ENCODE peak calls at places on chromosomes 6 and 20, in four cellular contexts. U, B, I and A are unnamed samples. For H3K4me1, the result is how much of the 10 kb centered on the place peaks cover.

GRCh38 chr6:36727491-36728021 is 29.9 kb downstream of the RAB44 start:
- DNase-seq in I (no peak), B (peak), U (no peak), A (no peak)

GRCh38 chr20:49245921-49246740 is 26.9 kb downstream of the DDX27 start:
- DNase-seq in U (no peak), I (peak), B (no peak), A (peak)

GRCh38 chr20:47305667-47306066 is 50.8 kb downstream of the ZMYND8 start:
- DNase-seq in U (no peak), B (no peak), I (peak), A (no peak)

GRCh38 chr6:43699564-43700186 is 12.1 kb upstream of the MRPS18A start:
- DNase-seq in I (peak), B (no peak), U (no peak), A (no peak)

GRCh38 chr6:44062771-44063560 is 64.3 kb downstream of the MRPL14 start:
- DNase-seq in I (no peak), U (peak), B (no peak), A (no peak)

GRCh38 chr20:48273843-48274242 is 488.6 kb upstream of the SULF2 start:
- DNase-seq in U (no peak), I (no peak), B (no peak), A (no peak)

GRCh38 chr6:16334671-16335070 is 96.3 kb downstream of the GMPR start:
- DNase-seq in B (peak), I (peak), U (peak), A (no peak)

GRCh38 chr6:119233327-119233984 is 116.1 kb downstream of the MAN1A1 start:
- DNase-seq in I (no peak), U (no peak), B (no peak), A (no peak)

GRCh38 chr6:136921936-136922679 is at the start of gene SLC35D3:
- DNase-seq in I (no peak), U (peak), B (peak), A (no peak)

GRCh38 chr20:51189814-51190782 is 167.2 kb upstream of the KCNG1 start:
- DNase-seq in I (no peak), U (no peak), B (no peak), A (no peak)

GRCh38 chr6:92341224-92341623 is 1078.1 kb downstream of the EPHA7 start:
- DNase-seq in B (no peak), I (peak), U (no peak), A (no peak)

GRCh38 chr6:36858407-36858981 is 16.1 kb downstream of the PPIL1 start:
- DNase-seq in U (no peak), I (peak), B (no peak), A (no peak)

GRCh38 chr6:27757307-27757706 is 154.9 kb downstream of the OR2B2 start:
- DNase-seq in B (peak), I (peak), U (peak), A (no peak)

GRCh38 chr6:151119823-151120524 is 119.8 kb upstream of the AKAP12 start:
- DNase-seq in I (no peak), U (no peak), B (no peak), A (no peak)

GRCh38 chr6:110158479-110158878 is 21.0 kb downstream of the WASF1 start:
- DNase-seq in U (no peak), B (no peak), I (no peak), A (no peak)

GRCh38 chr6:129929433-129929832 is 68.3 kb upstream of the TMEM244 start:
- DNase-seq in I (peak), B (no peak), U (no peak), A (no peak)

GRCh38 chr6:132392792-132393191 is 8.5 kb downstream of the MOXD1 start:
- DNase-seq in U (no peak), B (no peak), I (no peak), A (no peak)

GRCh38 chr20:37518606-37519507 is 2.2 kb upstream of the NNAT start:
- DNase-seq in I (no peak), B (peak), U (no peak), A (peak)

GRCh38 chr6:165717732-165718465 is 54.9 kb upstream of the PDE10A start:
- DNase-seq in I (peak), B (no peak), U (no peak), A (no peak)

GRCh38 chr6:122075084-122075760 is 324.2 kb upstream of the HSF2 start:
- DNase-seq in B (no peak), U (no peak), I (no peak), A (no peak)

GRCh38 chr6:193773-194310 is 98.4 kb upstream of the DUSP22 start:
- DNase-seq in B (no peak), I (no peak), U (no peak), A (no peak)

GRCh38 chr20:63574829-63575720 is 1.0 kb upstream of the HELZ2 start:
- DNase-seq in I (peak), U (no peak), B (no peak), A (no peak)

GRCh38 chr6:57261896-57262295 is 39.8 kb upstream of the RAB23 start:
- DNase-seq in B (no peak), I (no peak), U (no peak), A (no peak)

GRCh38 chr20:16287776-16288175 is 285.5 kb downstream of the KIF16B start:
- DNase-seq in U (no peak), B (no peak), I (no peak), A (no peak)

GRCh38 chr20:47146703-47147102 is 209.8 kb downstream of the ZMYND8 start:
- DNase-seq in B (no peak), U (no peak), I (peak), A (no peak)

GRCh38 chr6:129906515-129907077 is 45.5 kb upstream of the TMEM244 start:
- DNase-seq in I (no peak), B (no peak), U (no peak), A (no peak)

GRCh38 chr6:56851541-56852248 is 103.2 kb upstream of the BEND6 start:
- DNase-seq in B (no peak), U (no peak), I (peak), A (no peak)

GRCh38 chr6:168865-169455 is 123.3 kb upstream of the DUSP22 start:
- DNase-seq in B (no peak), U (no peak), I (peak), A (no peak)

GRCh38 chr6:35341557-35341956 is 801 bp upstream of the PPARD start:
- DNase-seq in U (no peak), I (no peak), B (no peak), A (no peak)

GRCh38 chr20:37501940-37502339 is 19.1 kb upstream of the NNAT start:
- DNase-seq in U (no peak), I (no peak), B (no peak), A (no peak)

GRCh38 chr20:31605902-31606677 is 1.0 kb downstream of the ID1 start:
- DNase-seq in B (peak), I (peak), U (no peak), A (no peak)

GRCh38 chr6:157774153-157775135 is 48.6 kb upstream of the SNX9 start:
- DNase-seq in U (no peak), I (no peak), B (no peak), A (no peak)

GRCh38 chr6:69311888-69312287 is 484.9 kb downstream of the LMBRD1 start:
- DNase-seq in B (no peak), U (no peak), I (no peak), A (no peak)

GRCh38 chr20:15945301-15945700 is 627.9 kb downstream of the KIF16B start:
- DNase-seq in U (no peak), I (peak), B (no peak), A (no peak)

GRCh38 chr20:41716436-41716835 is 98.3 kb upstream of the CHD6 start:
- DNase-seq in B (no peak), U (no peak), I (peak), A (no peak)

GRCh38 chr20:40753472-40753871 is 64.4 kb upstream of the MAFB start:
- DNase-seq in U (no peak), I (no peak), B (no peak), A (no peak)

GRCh38 chr20:35226126-35226774 is at the start of gene MMP24:
- DNase-seq in U (no peak), I (no peak), B (no peak), A (no peak)

GRCh38 chr6:30688569-30688968 is 2.1 kb upstream of the PPP1R18 start:
- DNase-seq in B (no peak), U (peak), I (no peak), A (peak)
- H3K4me1 ChIP-seq in B (under half), U (under half), I (under half), A (half or more)

GRCh38 chr6:74742793-74743508 is 462.9 kb downstream of the COL12A1 start:
- DNase-seq in U (no peak), B (no peak), I (no peak), A (no peak)

GRCh38 chr6:74745670-74746069 is 460.2 kb downstream of the COL12A1 start:
- DNase-seq in B (no peak), U (no peak), I (no peak), A (no peak)

GRCh38 chr6:74741608-74742007 is 464.2 kb downstream of the COL12A1 start:
- DNase-seq in U (no peak), B (peak), I (no peak), A (no peak)
- H3K4me3 ChIP-seq in U (no peak), B (no peak), I (no peak), A (no peak)

GRCh38 chr6:42158631-42159030 is 14.5 kb upstream of the GUCA1A start:
- DNase-seq in B (no peak), I (no peak), U (no peak), A (no peak)

GRCh38 chr6:42158011-42158410 is 15.2 kb upstream of the GUCA1A start:
- DNase-seq in U (no peak), I (peak), B (no peak), A (peak)

GRCh38 chr6:42154461-42155209 is 12.2 kb upstream of the C6orf132 start:
- DNase-seq in B (no peak), U (no peak), I (no peak), A (no peak)

GRCh38 chr6:42155293-42155692 is 12.9 kb upstream of the C6orf132 start:
- DNase-seq in I (no peak), B (no peak), U (no peak), A (no peak)

GRCh38 chr6:42156638-42157037 is 14.2 kb upstream of the C6orf132 start:
- DNase-seq in B (no peak), U (no peak), I (no peak), A (no peak)
- H3K4me1 ChIP-seq in B (under half), U (under half), I (under half), A (under half)

GRCh38 chr20:58512808-58513552 is 2.2 kb downstream of the APCDD1L start:
- DNase-seq in B (no peak), I (no peak), U (peak), A (no peak)

GRCh38 chr20:58511861-58512260 is 3.3 kb downstream of the APCDD1L start:
- DNase-seq in I (peak), U (no peak), B (no peak), A (no peak)

GRCh38 chr20:58513580-58514285 is 1.5 kb downstream of the APCDD1L start:
- DNase-seq in U (no peak), I (no peak), B (no peak), A (no peak)

GRCh38 chr20:58510921-58511320 is 4.3 kb downstream of the APCDD1L start:
- DNase-seq in B (no peak), U (no peak), I (no peak), A (no peak)

DNA sequence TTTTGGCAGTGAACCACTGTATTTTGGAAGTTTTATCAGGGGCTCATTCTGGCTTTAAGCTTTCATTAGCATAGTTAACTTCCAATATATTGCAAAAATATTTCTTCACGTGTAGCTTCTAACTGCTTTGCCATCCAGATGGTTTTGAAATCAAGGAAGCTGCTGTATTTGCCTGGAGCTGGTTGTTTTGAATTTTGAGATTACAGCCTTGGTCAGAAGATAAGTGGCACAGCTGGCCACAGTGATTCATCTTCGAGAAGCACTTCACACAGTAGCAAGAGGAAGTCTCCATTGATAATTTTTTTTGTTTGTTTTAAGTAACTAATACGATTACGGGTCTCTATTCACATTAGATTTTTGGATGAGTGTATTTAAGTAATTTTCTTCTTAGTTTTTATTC is 3.8 kb downstream of the APCDD1L start:
- DNase-seq in I (peak), U (no peak), B (no peak), A (no peak)
- H3K4me3 ChIP-seq in I (no peak), U (no peak), B (no peak), A (no peak)

GRCh38 chr6:45467853-45468252 is 90.1 kb upstream of the SUPT3H start:
- DNase-seq in B (no peak), I (no peak), U (no peak), A (no peak)

GRCh38 chr6:45461486-45461885 is 83.8 kb upstream of the SUPT3H start:
- DNase-seq in U (no peak), B (no peak), I (no peak), A (no peak)

GRCh38 chr6:45466686-45467085 is 89.0 kb upstream of the SUPT3H start:
- DNase-seq in I (no peak), B (no peak), U (no peak), A (no peak)

GRCh38 chr6:45462190-45463134 is 84.7 kb upstream of the SUPT3H start:
- DNase-seq in U (no peak), B (no peak), I (no peak), A (no peak)

DNA sequence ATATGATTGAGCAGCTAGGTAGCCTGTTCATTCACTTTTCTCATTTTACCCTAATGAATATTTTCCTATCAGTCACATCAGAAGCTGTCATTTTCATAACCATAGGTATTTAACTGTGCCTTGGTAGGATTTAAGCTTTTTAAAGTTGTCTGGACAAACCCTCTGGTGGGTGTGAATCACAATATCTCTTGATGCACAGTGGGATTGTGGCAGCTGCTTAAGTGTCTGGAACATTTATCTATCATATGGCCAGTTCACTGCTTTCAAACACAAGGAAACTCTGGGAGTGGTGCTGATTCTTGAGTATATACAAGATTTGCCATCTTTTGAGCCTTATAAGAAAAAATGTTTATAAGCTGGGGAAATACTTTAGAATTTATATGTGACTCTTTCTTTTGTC is 87.0 kb upstream of the SUPT3H start:
- DNase-seq in I (no peak), B (no peak), U (no peak), A (no peak)
- H3K4me1 ChIP-seq in I (under half), B (under half), U (under half), A (under half)

GRCh38 chr6:168896321-168896720 is 357.3 kb downstream of the THBS2 start:
- DNase-seq in B (no peak), I (no peak), U (no peak), A (no peak)

GRCh38 chr6:168890306-168890995 is 363.2 kb downstream of the THBS2 start:
- DNase-seq in I (no peak), B (no peak), U (no peak), A (no peak)

GRCh38 chr6:168901076-168901475 is 352.6 kb downstream of the THBS2 start:
- DNase-seq in U (peak), B (no peak), I (no peak), A (no peak)

GRCh38 chr6:168892031-168892430 is 361.6 kb downstream of the THBS2 start:
- DNase-seq in I (no peak), B (no peak), U (no peak), A (no peak)

GRCh38 chr6:168895102-168895812 is 358.4 kb downstream of the THBS2 start:
- DNase-seq in U (peak), I (peak), B (peak), A (peak)
- H3K4me3 ChIP-seq in U (no peak), I (no peak), B (peak), A (peak)

DNA sequence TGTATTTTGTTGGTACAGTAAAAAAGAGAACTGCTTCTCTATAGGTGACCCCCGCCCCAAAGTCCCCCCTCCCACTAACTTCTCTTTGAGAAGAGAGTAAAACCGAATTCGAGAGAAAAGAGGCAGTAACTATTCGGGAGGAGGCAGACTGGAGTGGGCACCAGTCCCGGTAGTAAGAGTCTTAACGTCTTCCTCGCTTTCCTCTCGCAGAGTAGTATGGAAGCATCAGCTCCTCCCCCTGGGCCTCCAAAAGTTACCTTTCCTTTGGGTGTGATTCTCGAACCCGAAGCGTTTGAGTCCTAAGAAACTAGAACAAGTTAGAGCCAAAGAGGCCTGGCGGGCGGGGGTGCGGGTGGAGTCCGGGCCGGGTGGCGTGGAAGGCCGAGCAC is 425 bp upstream of the DSE start:
- DNase-seq in I (no peak), U (no peak), B (no peak), A (no peak)
- H3K4me1 ChIP-seq in I (under half), U (under half), B (under half), A (under half)